ENCODE peak calls at places on chromosomes 1 and 21, in five cellular contexts. U is cardiac muscle cell, Y is choroid plexus epithelial cell, H is mammary epithelial cell, J is astrocyte of the cerebellum. R is an unnamed sample.

GRCh38 chr1:78079580-78079979 is 33.8 kb downstream of the GIPC2 start:
- DNase-seq in U (peak), Y (peak), H (no peak), J (no peak), R (no peak)

GRCh38 chr1:245418029-245418428 is 263.2 kb downstream of the KIF26B start:
- DNase-seq in U (no peak), Y (no peak), H (no peak), J (no peak), R (no peak)

GRCh38 chr1:30633294-30633693 is 90.1 kb downstream of the MATN1 start:
- DNase-seq in U (no peak), Y (no peak), H (no peak), J (no peak), R (no peak)

GRCh38 chr1:50332941-50333594 is 90.2 kb downstream of the DMRTA2 start:
- DNase-seq in U (peak), Y (peak), H (peak), J (no peak), R (peak)

GRCh38 chr1:24870551-24871195 is 59.4 kb downstream of the RUNX3 start:
- DNase-seq in U (no peak), Y (no peak), H (no peak), J (no peak), R (no peak)

GRCh38 chr1:25531082-25531461 is 12.3 kb upstream of the LDLRAP1 start:
- DNase-seq in U (no peak), Y (no peak), H (no peak), J (no peak), R (no peak)

GRCh38 chr21:34722684-34723300 is 54.0 kb downstream of the CLIC6 start:
- DNase-seq in U (no peak), Y (no peak), H (no peak), J (no peak), R (no peak)

GRCh38 chr1:54850737-54851136 is 36.3 kb downstream of the DHCR24 start:
- DNase-seq in U (peak), Y (peak), H (peak), J (peak), R (no peak)

GRCh38 chr1:78606274-78606673 is 14.0 kb upstream of the IFI44L start:
- DNase-seq in U (peak), Y (no peak), H (no peak), J (no peak), R (no peak)

GRCh38 chr1:199684686-199685273 is 342.7 kb upstream of the NR5A2 start:
- DNase-seq in U (peak), Y (peak), H (peak), J (peak), R (peak)

GRCh38 chr21:41928621-41929220 is 25.1 kb downstream of the C2CD2 start:
- DNase-seq in U (no peak), Y (no peak), H (no peak), J (no peak), R (no peak)

GRCh38 chr21:34521561-34521960 is 9.6 kb upstream of the KCNE1 start:
- DNase-seq in U (no peak), Y (no peak), H (no peak), J (no peak), R (no peak)

GRCh38 chr1:15168479-15168878 is 14.9 kb downstream of the TMEM51 start:
- DNase-seq in U (peak), Y (peak), H (peak), J (no peak), R (no peak)

GRCh38 chr1:74343191-74343590 is 108.0 kb downstream of the TNNI3K start:
- DNase-seq in U (peak), Y (no peak), H (no peak), J (no peak), R (no peak)

GRCh38 chr1:47785561-47786271 is 211.5 kb downstream of the TRABD2B start:
- DNase-seq in U (peak), Y (peak), H (peak), J (no peak), R (no peak)

GRCh38 chr1:59487335-59488031 is 190.6 kb downstream of the FGGY start:
- DNase-seq in U (peak), Y (peak), H (peak), J (no peak), R (no peak)

GRCh38 chr1:104780470-104781078 is 1030.9 kb downstream of the AMY1C start:
- DNase-seq in U (peak), Y (peak), H (peak), J (peak), R (no peak)

GRCh38 chr1:3578906-3579305 is 32.4 kb downstream of the MEGF6 start:
- DNase-seq in U (no peak), Y (no peak), H (no peak), J (no peak), R (no peak)

GRCh38 chr1:18253093-18253492 is 145.5 kb downstream of the IGSF21 start:
- DNase-seq in U (no peak), Y (no peak), H (no peak), J (no peak), R (no peak)

DNA sequence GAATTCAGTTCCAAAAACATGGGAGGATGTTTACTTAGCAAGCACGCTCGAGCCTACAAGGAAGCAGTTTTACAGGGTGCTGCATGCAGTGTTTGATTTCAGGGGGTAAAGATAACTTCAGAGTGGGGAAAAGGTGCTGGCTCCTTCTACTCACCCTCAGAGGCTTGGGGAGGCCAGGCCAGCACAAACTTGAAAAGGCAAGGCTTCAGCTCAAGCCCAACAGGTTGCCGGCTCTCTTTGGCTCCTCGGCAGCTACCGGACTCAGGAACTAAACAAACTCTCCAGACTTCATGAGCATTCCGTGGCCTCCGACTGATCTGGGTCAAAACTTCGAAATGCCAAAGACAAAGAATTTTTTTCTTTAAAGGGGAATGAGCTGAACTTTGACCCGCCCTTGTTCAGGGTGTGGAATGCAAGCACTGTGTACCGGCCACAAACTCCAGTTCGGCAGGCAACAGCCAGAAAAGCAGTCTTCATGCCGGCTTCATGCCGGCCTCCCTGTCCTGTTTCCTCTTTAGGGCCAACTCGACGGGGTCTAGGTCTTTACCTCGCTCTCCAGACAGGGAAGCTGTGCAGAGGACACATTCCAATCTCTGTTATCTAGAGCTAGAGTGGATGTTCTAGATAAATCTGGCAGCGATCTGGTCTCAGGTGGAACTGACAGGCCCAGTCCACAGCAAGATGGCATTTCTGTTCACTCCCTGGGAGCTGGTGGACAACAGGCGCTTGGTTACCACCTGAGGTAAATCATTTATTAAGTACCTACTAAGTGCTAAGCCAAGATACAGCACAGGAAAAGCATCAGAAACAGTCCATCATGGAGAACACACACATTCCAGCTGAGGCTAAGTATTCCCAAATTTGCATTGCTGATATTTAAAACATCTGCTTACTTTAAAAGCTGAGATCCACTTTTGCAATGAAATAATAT is 75.0 kb downstream of the CD46 start:
- DNase-seq in U (no peak), Y (peak), H (no peak), J (no peak), R (no peak)
- H3K4me3 ChIP-seq in U (no peak), Y (peak), H (no peak), J (no peak), R (peak)

DNA sequence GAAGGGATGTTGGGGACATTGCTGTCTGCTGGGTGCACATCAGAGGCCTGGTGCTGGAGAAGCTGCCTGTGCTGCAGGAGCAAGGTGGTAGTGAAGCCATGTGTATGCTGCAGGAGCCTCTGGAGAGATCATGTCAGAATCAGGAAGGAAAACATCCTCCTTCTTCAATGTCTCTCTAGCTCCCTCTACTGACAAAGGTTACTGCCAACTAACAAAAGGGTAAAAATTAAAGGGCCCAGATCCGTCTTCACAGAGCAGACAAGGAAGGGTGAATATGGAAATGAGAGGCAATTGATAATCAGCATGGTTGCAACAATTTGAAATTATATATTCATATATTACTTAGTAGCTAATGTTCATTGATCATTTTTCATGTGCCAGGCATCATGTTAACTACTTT is 32.2 kb downstream of the FAM177B start:
- DNase-seq in U (no peak), Y (no peak), H (no peak), J (no peak), R (no peak)
- TF ChIP-seq CTCF in U (no peak), Y (peak), H (peak), J (peak), R (peak)

GRCh38 chr1:116763116-116763786 is 9.0 kb downstream of the CD2 start:
- DNase-seq in U (peak), Y (peak), H (no peak), J (no peak), R (no peak)

GRCh38 chr1:116762781-116763115 is 8.5 kb downstream of the CD2 start:
- DNase-seq in U (no peak), Y (no peak), H (no peak), J (no peak), R (no peak)

GRCh38 chr1:116760996-116761665 is 6.9 kb downstream of the CD2 start:
- DNase-seq in U (no peak), Y (no peak), H (no peak), J (no peak), R (no peak)

GRCh38 chr1:116763787-116764465 is 9.7 kb downstream of the CD2 start:
- DNase-seq in U (peak), Y (no peak), H (no peak), J (no peak), R (no peak)

DNA sequence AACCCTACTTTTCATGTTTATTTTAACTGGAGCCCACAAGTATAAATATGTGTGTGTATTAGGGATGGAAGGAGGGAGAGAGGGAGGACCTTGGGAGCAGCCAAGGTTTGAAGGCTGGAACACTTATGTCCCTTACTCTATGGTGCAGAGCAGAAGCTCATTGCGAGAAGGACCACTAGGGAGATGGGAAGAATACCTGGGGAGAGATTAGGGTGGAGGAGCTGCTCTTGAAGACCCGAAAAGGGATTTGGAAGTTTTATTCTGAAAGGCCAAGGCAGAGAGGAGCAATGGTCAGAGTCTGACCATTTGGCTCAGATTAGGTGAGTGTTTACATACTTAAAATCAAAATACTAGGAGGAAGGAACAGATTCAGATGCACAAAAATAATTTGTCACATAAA is 8.1 kb downstream of the CD2 start:
- DNase-seq in U (no peak), Y (no peak), H (no peak), J (no peak), R (no peak)
- H3K4me3 ChIP-seq in U (no peak), Y (no peak), H (no peak), J (no peak), R (no peak)

DNA sequence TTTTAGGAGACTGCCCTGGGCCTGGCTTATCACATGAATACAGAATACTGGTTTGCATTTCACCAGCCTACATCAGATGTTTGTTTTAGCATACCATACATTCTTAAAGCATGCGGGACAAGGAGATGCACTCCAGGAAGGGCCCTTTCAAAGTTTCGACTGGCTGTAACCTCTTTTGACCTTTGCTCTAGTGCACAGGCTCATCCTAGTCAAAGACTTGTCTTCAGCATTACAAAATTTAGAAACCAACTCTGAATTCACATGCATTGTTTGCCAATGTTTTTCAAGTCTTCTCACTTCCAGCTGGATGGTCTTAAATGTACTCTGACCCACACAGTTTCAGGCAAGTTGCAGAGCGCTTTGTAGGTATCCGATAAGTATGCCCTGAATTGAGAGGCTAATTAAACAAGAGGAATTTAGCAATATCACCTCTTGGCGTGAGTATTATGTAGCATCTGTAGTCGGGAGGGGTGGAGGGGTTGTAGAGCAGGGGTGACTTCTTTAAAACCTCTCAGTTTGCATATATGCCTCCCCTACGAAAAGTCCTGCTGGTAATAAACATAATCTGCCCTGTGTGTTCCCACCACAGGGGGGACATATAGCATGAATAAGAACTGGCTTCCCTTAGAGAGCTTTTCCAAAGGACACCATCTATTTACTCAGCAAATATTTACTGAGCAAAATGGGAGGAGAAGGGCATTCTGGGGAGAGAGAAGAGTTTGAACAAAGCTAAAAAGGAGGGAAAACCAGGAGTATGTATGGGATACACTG is 24.4 kb upstream of the AHCYL1 start:
- DNase-seq in U (peak), Y (peak), H (peak), J (no peak), R (peak)
- TF ChIP-seq CTCF in U (no peak), Y (peak), H (no peak), J (peak), R (peak)

R was measured in HFF-Myc.